ENCODE peak calls at places on chromosomes 3 and 15, in seven cellular contexts. One of them, this sample, is unnamed.

GRCh38 chr15:101675796-101676582 is 23.8 kb upstream of the TM2D3 start:
- DNase-seq in A549: peak
- DNase-seq in Panc1: no peak
- DNase-seq in HCT116: no peak
- DNase-seq in GM12878: no peak
- DNase-seq in SK-N-SH: no peak
- DNase-seq in GM23338: peak
- DNase-seq in this sample: no peak

GRCh38 chr15:49045691-49046112 is 544 bp downstream of the SECISBP2L start:
- DNase-seq in A549: peak
- DNase-seq in Panc1: no peak
- DNase-seq in HCT116: no peak
- DNase-seq in GM12878: peak
- DNase-seq in SK-N-SH: no peak
- DNase-seq in GM23338: peak
- DNase-seq in this sample: no peak

GRCh38 chr3:17518189-17519059 is 224.0 kb downstream of the TBC1D5 start:
- DNase-seq in A549: no peak
- DNase-seq in Panc1: no peak
- DNase-seq in HCT116: no peak
- DNase-seq in GM12878: no peak
- DNase-seq in SK-N-SH: no peak
- DNase-seq in GM23338: peak
- DNase-seq in this sample: no peak

GRCh38 chr15:89448825-89449224 is 47.6 kb downstream of the RHCG start:
- DNase-seq in A549: no peak
- DNase-seq in Panc1: no peak
- DNase-seq in HCT116: no peak
- DNase-seq in GM12878: no peak
- DNase-seq in SK-N-SH: peak
- DNase-seq in GM23338: no peak
- DNase-seq in this sample: no peak

GRCh38 chr3:171506743-171507319 is 46.6 kb upstream of the TNIK start:
- DNase-seq in A549: no peak
- DNase-seq in Panc1: no peak
- DNase-seq in HCT116: no peak
- DNase-seq in GM12878: no peak
- DNase-seq in SK-N-SH: no peak
- DNase-seq in GM23338: no peak
- DNase-seq in this sample: no peak

GRCh38 chr15:66707310-66708160 is 5.5 kb downstream of the SMAD6 start:
- DNase-seq in A549: peak
- DNase-seq in Panc1: no peak
- DNase-seq in HCT116: no peak
- DNase-seq in GM12878: no peak
- DNase-seq in SK-N-SH: peak
- DNase-seq in GM23338: peak
- DNase-seq in this sample: no peak

GRCh38 chr3:23206371-23206770 is 3.2 kb downstream of the UBE2E2 start:
- DNase-seq in A549: no peak
- DNase-seq in Panc1: no peak
- DNase-seq in HCT116: no peak
- DNase-seq in GM12878: no peak
- DNase-seq in SK-N-SH: no peak
- DNase-seq in GM23338: no peak
- DNase-seq in this sample: no peak

GRCh38 chr3:108130705-108131104 is 39.9 kb upstream of the CD47 start:
- DNase-seq in A549: no peak
- DNase-seq in Panc1: no peak
- DNase-seq in HCT116: no peak
- DNase-seq in GM12878: no peak
- DNase-seq in SK-N-SH: no peak
- DNase-seq in GM23338: no peak
- DNase-seq in this sample: no peak

GRCh38 chr15:37291920-37292319 is 191.6 kb upstream of the MEIS2 start:
- DNase-seq in A549: no peak
- DNase-seq in Panc1: no peak
- DNase-seq in HCT116: no peak
- DNase-seq in GM12878: no peak
- DNase-seq in SK-N-SH: no peak
- DNase-seq in GM23338: no peak
- DNase-seq in this sample: no peak

GRCh38 chr15:23912191-23912590 is 225.1 kb upstream of the NDN start:
- DNase-seq in A549: no peak
- DNase-seq in Panc1: no peak
- DNase-seq in HCT116: no peak
- DNase-seq in GM12878: no peak
- DNase-seq in SK-N-SH: peak
- DNase-seq in GM23338: peak
- DNase-seq in this sample: no peak

GRCh38 chr3:52286777-52287110 is 884 bp upstream of the GLYCTK start:
- DNase-seq in A549: no peak
- DNase-seq in Panc1: no peak
- DNase-seq in HCT116: no peak
- DNase-seq in GM12878: no peak
- DNase-seq in SK-N-SH: no peak
- DNase-seq in GM23338: no peak
- DNase-seq in this sample: no peak

GRCh38 chr3:155548194-155548593 is 196.7 kb downstream of the PLCH1 start:
- DNase-seq in A549: peak
- DNase-seq in Panc1: no peak
- DNase-seq in HCT116: no peak
- DNase-seq in GM12878: no peak
- DNase-seq in SK-N-SH: no peak
- DNase-seq in GM23338: peak
- DNase-seq in this sample: no peak

GRCh38 chr3:187960820-187961219 is 193.1 kb upstream of the LPP start:
- DNase-seq in A549: no peak
- DNase-seq in Panc1: no peak
- DNase-seq in HCT116: no peak
- DNase-seq in GM12878: no peak
- DNase-seq in SK-N-SH: no peak
- DNase-seq in GM23338: no peak
- DNase-seq in this sample: no peak

GRCh38 chr3:187955076-187955952 is 198.6 kb upstream of the LPP start:
- DNase-seq in A549: peak
- DNase-seq in Panc1: no peak
- DNase-seq in HCT116: no peak
- DNase-seq in GM12878: no peak
- DNase-seq in SK-N-SH: no peak
- DNase-seq in GM23338: no peak
- DNase-seq in this sample: peak

GRCh38 chr3:187957209-187957981 is 196.6 kb upstream of the LPP start:
- DNase-seq in A549: no peak
- DNase-seq in Panc1: no peak
- DNase-seq in HCT116: no peak
- DNase-seq in GM12878: no peak
- DNase-seq in SK-N-SH: no peak
- DNase-seq in GM23338: no peak
- DNase-seq in this sample: no peak

GRCh38 chr3:187961366-187961765 is 192.6 kb upstream of the LPP start:
- DNase-seq in A549: no peak
- DNase-seq in Panc1: no peak
- DNase-seq in HCT116: no peak
- DNase-seq in GM12878: no peak
- DNase-seq in SK-N-SH: no peak
- DNase-seq in GM23338: no peak
- DNase-seq in this sample: no peak

DNA sequence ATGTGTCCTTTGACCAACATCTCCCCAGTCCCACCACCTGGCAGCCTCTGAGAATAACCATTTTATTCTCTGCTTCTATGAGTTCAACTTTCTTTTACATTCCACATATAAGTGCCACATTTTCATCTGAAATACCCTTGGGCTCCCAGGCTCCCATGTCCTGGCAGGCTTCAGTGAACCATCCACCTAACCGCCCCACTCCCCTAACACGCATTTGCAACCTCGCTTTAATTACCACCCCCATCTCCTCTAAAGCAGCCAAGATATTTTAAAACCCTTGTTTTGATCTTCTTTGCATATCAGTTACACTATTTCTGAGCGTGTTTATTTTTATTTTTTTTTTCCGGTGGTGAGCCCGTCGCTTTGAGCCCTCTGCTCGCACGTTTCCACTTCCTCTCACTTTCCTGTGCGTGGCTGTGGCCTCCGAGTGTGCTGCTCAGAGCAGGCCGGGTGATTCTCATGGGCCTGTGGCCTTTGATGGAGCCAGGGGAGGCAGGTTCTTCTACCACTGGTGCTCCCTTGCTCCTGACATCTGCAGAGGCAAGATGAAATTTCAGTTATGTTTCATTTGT is 195.4 kb upstream of the LPP start:
- DNase-seq in A549: no peak
- DNase-seq in Panc1: no peak
- DNase-seq in HCT116: no peak
- DNase-seq in GM12878: no peak
- DNase-seq in SK-N-SH: no peak
- DNase-seq in GM23338: no peak
- DNase-seq in this sample: peak
- H3K27ac ChIP-seq in A549: peak
- H3K27ac ChIP-seq in Panc1: no peak
- H3K27ac ChIP-seq in HCT116: no peak
- H3K27ac ChIP-seq in GM12878: no peak
- H3K27ac ChIP-seq in SK-N-SH: no peak
- H3K27ac ChIP-seq in GM23338: no peak
- H3K27ac ChIP-seq in this sample: peak

GRCh38 chr15:69340243-69340991 is 41.7 kb downstream of the PAQR5 start:
- DNase-seq in A549: no peak
- DNase-seq in Panc1: no peak
- DNase-seq in HCT116: no peak
- DNase-seq in GM12878: no peak
- DNase-seq in SK-N-SH: no peak
- DNase-seq in GM23338: no peak
- DNase-seq in this sample: no peak

GRCh38 chr15:69338535-69339213 is 40.0 kb downstream of the PAQR5 start:
- DNase-seq in A549: peak
- DNase-seq in Panc1: no peak
- DNase-seq in HCT116: peak
- DNase-seq in GM12878: no peak
- DNase-seq in SK-N-SH: no peak
- DNase-seq in GM23338: no peak
- DNase-seq in this sample: no peak

GRCh38 chr15:69342460-69343076 is 43.9 kb downstream of the PAQR5 start:
- DNase-seq in A549: no peak
- DNase-seq in Panc1: no peak
- DNase-seq in HCT116: no peak
- DNase-seq in GM12878: no peak
- DNase-seq in SK-N-SH: no peak
- DNase-seq in GM23338: peak
- DNase-seq in this sample: no peak

GRCh38 chr15:69341356-69341755 is 42.6 kb downstream of the PAQR5 start:
- DNase-seq in A549: no peak
- DNase-seq in Panc1: no peak
- DNase-seq in HCT116: no peak
- DNase-seq in GM12878: no peak
- DNase-seq in SK-N-SH: no peak
- DNase-seq in GM23338: no peak
- DNase-seq in this sample: no peak

DNA sequence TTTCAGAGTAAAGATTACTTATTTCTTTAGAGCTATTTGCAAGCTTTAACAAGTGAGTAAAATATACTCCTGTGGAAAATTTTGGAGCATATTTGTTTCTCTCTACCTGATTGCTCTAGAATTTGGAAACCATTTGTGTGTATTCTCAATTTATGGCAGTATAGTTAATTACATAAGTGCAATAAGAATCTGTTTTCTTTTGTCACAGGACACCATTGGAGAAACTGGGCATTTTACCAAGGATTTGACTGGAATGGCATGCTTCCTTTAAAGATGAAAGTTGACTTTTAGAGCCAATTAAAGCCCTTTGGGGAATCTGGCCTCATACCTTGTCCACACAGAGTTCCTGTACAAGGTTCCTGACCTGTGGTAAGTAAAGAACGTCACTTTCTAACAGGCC is 38.4 kb downstream of the PAQR5 start:
- DNase-seq in A549: no peak
- DNase-seq in Panc1: no peak
- DNase-seq in HCT116: peak
- DNase-seq in GM12878: no peak
- DNase-seq in SK-N-SH: no peak
- DNase-seq in GM23338: no peak
- DNase-seq in this sample: no peak
- TF ChIP-seq REST in A549: no peak
- TF ChIP-seq REST in Panc1: no peak
- TF ChIP-seq REST in HCT116: no peak
- TF ChIP-seq REST in GM12878: no peak
- TF ChIP-seq REST in SK-N-SH: no peak
- TF ChIP-seq REST in GM23338: no peak
- TF ChIP-seq REST in this sample: no peak

GRCh38 chr15:50669611-50670010 is 17.0 kb downstream of the TRPM7 start:
- DNase-seq in A549: no peak
- DNase-seq in Panc1: no peak
- DNase-seq in HCT116: no peak
- DNase-seq in GM12878: no peak
- DNase-seq in SK-N-SH: no peak
- DNase-seq in GM23338: no peak
- DNase-seq in this sample: no peak
- H3K27ac ChIP-seq in A549: no peak
- H3K27ac ChIP-seq in Panc1: no peak
- H3K27ac ChIP-seq in HCT116: no peak
- H3K27ac ChIP-seq in GM12878: no peak
- H3K27ac ChIP-seq in SK-N-SH: no peak
- H3K27ac ChIP-seq in GM23338: no peak
- H3K27ac ChIP-seq in this sample: no peak

GRCh38 chr3:195757371-195757770 is 36.6 kb downstream of the MUC20 start:
- DNase-seq in A549: no peak
- DNase-seq in Panc1: no peak
- DNase-seq in HCT116: no peak
- DNase-seq in GM12878: no peak
- DNase-seq in SK-N-SH: peak
- DNase-seq in GM23338: no peak
- DNase-seq in this sample: no peak

GRCh38 chr3:195758721-195759353 is 38.1 kb downstream of the MUC20 start:
- DNase-seq in A549: no peak
- DNase-seq in Panc1: no peak
- DNase-seq in HCT116: no peak
- DNase-seq in GM12878: no peak
- DNase-seq in SK-N-SH: no peak
- DNase-seq in GM23338: no peak
- DNase-seq in this sample: no peak

GRCh38 chr3:195757827-195758226 is 37.0 kb downstream of the MUC20 start:
- DNase-seq in A549: no peak
- DNase-seq in Panc1: no peak
- DNase-seq in HCT116: no peak
- DNase-seq in GM12878: no peak
- DNase-seq in SK-N-SH: peak
- DNase-seq in GM23338: no peak
- DNase-seq in this sample: no peak

GRCh38 chr3:195755391-195755790 is 34.6 kb downstream of the MUC20 start:
- DNase-seq in A549: no peak
- DNase-seq in Panc1: no peak
- DNase-seq in HCT116: no peak
- DNase-seq in GM12878: no peak
- DNase-seq in SK-N-SH: no peak
- DNase-seq in GM23338: no peak
- DNase-seq in this sample: no peak

DNA sequence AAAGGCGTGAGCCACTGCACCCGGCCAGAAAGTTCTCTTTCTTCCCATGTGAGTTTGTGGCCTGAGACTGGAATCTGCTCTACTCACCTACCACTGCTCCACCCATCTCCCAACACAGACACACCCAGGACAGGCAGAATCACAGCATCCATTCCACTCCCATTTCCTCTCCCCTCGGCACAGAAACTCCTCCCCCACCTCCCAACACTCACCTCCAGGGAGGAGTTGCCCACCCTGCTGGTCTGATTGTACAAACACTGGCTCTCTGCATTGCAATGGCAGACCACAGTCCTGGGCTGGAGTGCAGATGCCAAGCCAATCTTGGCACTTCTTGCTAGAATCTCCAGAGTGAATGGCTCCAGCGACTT is 36.1 kb downstream of the MUC20 start:
- DNase-seq in A549: no peak
- DNase-seq in Panc1: no peak
- DNase-seq in HCT116: no peak
- DNase-seq in GM12878: no peak
- DNase-seq in SK-N-SH: no peak
- DNase-seq in GM23338: no peak
- DNase-seq in this sample: no peak
- TF ChIP-seq REST in A549: no peak
- TF ChIP-seq REST in Panc1: no peak
- TF ChIP-seq REST in HCT116: no peak
- TF ChIP-seq REST in GM12878: no peak
- TF ChIP-seq REST in SK-N-SH: no peak
- TF ChIP-seq REST in GM23338: no peak
- TF ChIP-seq REST in this sample: no peak

This sample was measured in HL-60.